ENCODE peak calls at places on chromosomes 5 and 9, in seven cellular contexts. F, A, S, P, N, D and C are unnamed samples.

GRCh38 chr5:156473271-156473935 is 146.4 kb downstream of the SGCD start:
- DNase-seq in F (no peak), A (no peak), S (no peak), P (no peak), N (no peak), D (no peak), C (no peak)

GRCh38 chr9:31355159-31355882 is 1029.1 kb upstream of the ACO1 start:
- DNase-seq in F (no peak), A (no peak), S (no peak), P (no peak), N (no peak), D (no peak), C (no peak)

GRCh38 chr5:110705349-110705748 is 21.1 kb downstream of the TMEM232 start:
- DNase-seq in F (no peak), A (no peak), S (no peak), P (no peak), N (no peak), D (no peak), C (no peak)

GRCh38 chr5:174625591-174626365 is 98.6 kb upstream of the MSX2 start:
- DNase-seq in F (no peak), A (peak; percentile 20), S (no peak), P (no peak), N (no peak), D (no peak), C (no peak)

GRCh38 chr5:159156839-159157238 is 52.5 kb downstream of the RNF145 start:
- DNase-seq in F (no peak), A (peak; percentile 50), S (no peak), P (peak; percentile 2), N (peak; percentile 45), D (no peak), C (no peak)

GRCh38 chr5:76717222-76718083 is 1.5 kb downstream of the F2R start:
- DNase-seq in F (no peak), A (no peak), S (no peak), P (no peak), N (no peak), D (no peak), C (no peak)

GRCh38 chr5:31824886-31825774 is 186.2 kb downstream of the PDZD2 start:
- DNase-seq in F (peak; percentile 5), A (peak; percentile 36), S (peak; percentile 39), P (peak; percentile 30), N (peak; percentile 66), D (no peak), C (no peak)

GRCh38 chr5:97149689-97150088 is 7.3 kb upstream of the LIX1 start:
- DNase-seq in F (no peak), A (no peak), S (no peak), P (no peak), N (no peak), D (no peak), C (no peak)

GRCh38 chr5:131163315-131164119 is 1.5 kb downstream of the HINT1 start:
- DNase-seq in F (no peak), A (no peak), S (no peak), P (no peak), N (no peak), D (no peak), C (no peak)

GRCh38 chr9:32525506-32525905 is 490 bp downstream of the RIGI start:
- DNase-seq in F (no peak), A (no peak), S (no peak), P (no peak), N (no peak), D (no peak), C (no peak)

GRCh38 chr5:122896598-122897282 is 51.3 kb downstream of the SNX24 start:
- DNase-seq in F (no peak), A (no peak), S (no peak), P (no peak), N (no peak), D (no peak), C (no peak)

GRCh38 chr9:92359380-92360007 is 33.7 kb downstream of the CENPP start:
- DNase-seq in F (no peak), A (no peak), S (no peak), P (no peak), N (no peak), D (no peak), C (no peak)

GRCh38 chr9:131201856-131202255 is 74.5 kb downstream of the FAM78A start:
- DNase-seq in F (no peak), A (no peak), S (no peak), P (no peak), N (no peak), D (no peak), C (no peak)

GRCh38 chr5:10120934-10121333 is 128.8 kb downstream of the ATPSCKMT start:
- DNase-seq in F (no peak), A (no peak), S (no peak), P (no peak), N (no peak), D (no peak), C (no peak)

GRCh38 chr5:76555717-76556116 is 67.5 kb downstream of the F2RL2 start:
- DNase-seq in F (no peak), A (no peak), S (no peak), P (no peak), N (no peak), D (no peak), C (no peak)

GRCh38 chr5:36078430-36078829 is 11.7 kb upstream of the UGT3A2 start:
- DNase-seq in F (no peak), A (no peak), S (no peak), P (no peak), N (no peak), D (no peak), C (no peak)

GRCh38 chr9:93120846-93121315 is 13.2 kb downstream of the NINJ1 start:
- DNase-seq in F (no peak), A (no peak), S (peak; percentile 9), P (no peak), N (no peak), D (peak; percentile 53), C (peak; percentile 41)

GRCh38 chr9:138103111-138103823 is 225.7 kb downstream of the CACNA1B start:
- DNase-seq in F (no peak), A (no peak), S (no peak), P (no peak), N (no peak), D (no peak), C (no peak)

GRCh38 chr5:177446184-177447065 is at the start of gene PRR7:
- DNase-seq in F (no peak), A (peak; percentile 65), S (peak; percentile 79), P (peak; percentile 84), N (peak; percentile 85), D (peak; percentile 82), C (no peak)

GRCh38 chr5:3594514-3595101 is 1.0 kb upstream of the IRX1 start:
- DNase-seq in F (no peak), A (no peak), S (no peak), P (no peak), N (no peak), D (no peak), C (no peak)

GRCh38 chr5:71537681-71538080 is 49.5 kb upstream of the MCCC2 start:
- DNase-seq in F (no peak), A (no peak), S (no peak), P (no peak), N (no peak), D (no peak), C (no peak)

GRCh38 chr9:15485836-15486678 is 24.7 kb downstream of the PSIP1 start:
- DNase-seq in F (no peak), A (no peak), S (no peak), P (no peak), N (no peak), D (no peak), C (no peak)

GRCh38 chr5:151275803-151276202 is 22.8 kb downstream of the GM2A start:
- DNase-seq in F (no peak), A (no peak), S (no peak), P (no peak), N (no peak), D (no peak), C (no peak)

GRCh38 chr5:28448791-28449190 is 1410.4 kb upstream of the CDH9 start:
- DNase-seq in F (no peak), A (no peak), S (no peak), P (no peak), N (no peak), D (no peak), C (no peak)

GRCh38 chr5:141084487-141084989 is 9.9 kb upstream of the PCDHB2 start:
- DNase-seq in F (no peak), A (peak; percentile 29), S (peak; percentile 23), P (peak; percentile 36), N (peak; percentile 52), D (no peak), C (no peak)

GRCh38 chr9:122125891-122126331 is 32.8 kb upstream of the TTLL11 start:
- DNase-seq in F (no peak), A (no peak), S (no peak), P (no peak), N (no peak), D (no peak), C (no peak)

GRCh38 chr9:134787601-134788531 is 92.7 kb upstream of the FCN2 start:
- DNase-seq in F (no peak), A (no peak), S (no peak), P (no peak), N (peak; percentile 78), D (no peak), C (no peak)

GRCh38 chr9:6907772-6908381 is 150.1 kb downstream of the KDM4C start:
- DNase-seq in F (no peak), A (no peak), S (no peak), P (no peak), N (no peak), D (no peak), C (no peak)

GRCh38 chr9:123326662-123327093 is 29.3 kb upstream of the CRB2 start:
- DNase-seq in F (no peak), A (no peak), S (no peak), P (no peak), N (no peak), D (no peak), C (peak; percentile 84)

GRCh38 chr5:136738829-136739228 is 373.5 kb upstream of the TRPC7 start:
- DNase-seq in F (no peak), A (no peak), S (no peak), P (no peak), N (no peak), D (no peak), C (no peak)

GRCh38 chr5:50799596-50799995 is 133.2 kb downstream of the PARP8 start:
- DNase-seq in F (no peak), A (no peak), S (no peak), P (no peak), N (no peak), D (no peak), C (no peak)

GRCh38 chr5:154461531-154461930 is 15.7 kb downstream of the SAP30L start:
- DNase-seq in F (no peak), A (no peak), S (no peak), P (no peak), N (no peak), D (no peak), C (no peak)

GRCh38 chr5:170743876-170744212 is 39.7 kb upstream of the GABRP start:
- DNase-seq in F (no peak), A (no peak), S (no peak), P (no peak), N (no peak), D (no peak), C (no peak)

GRCh38 chr5:3092211-3092610 is 340.7 kb upstream of the IRX2 start:
- DNase-seq in F (no peak), A (no peak), S (no peak), P (no peak), N (no peak), D (no peak), C (no peak)

GRCh38 chr5:155689403-155689802 is 637.6 kb upstream of the SGCD start:
- DNase-seq in F (no peak), A (no peak), S (no peak), P (no peak), N (no peak), D (no peak), C (no peak)

GRCh38 chr5:139222346-139222745 is 24.2 kb upstream of the SIL1 start:
- DNase-seq in F (no peak), A (no peak), S (no peak), P (no peak), N (no peak), D (no peak), C (no peak)

GRCh38 chr9:136232964-136233363 is 12.6 kb downstream of the QSOX2 start:
- DNase-seq in F (no peak), A (no peak), S (no peak), P (no peak), N (no peak), D (no peak), C (no peak)